ENCODE peak calls at places on chromosomes 16 and 17, in eight cellular contexts. One of them, this sample, is unnamed.
A peak's percentile ranks its signal among the peaks of the same experiment; 100 is the strongest.

GRCh38 chr17:31722251-31723056 is 136.6 kb downstream of the COPRS start:
- DNase-seq in stomach: peak; percentile 39
- DNase-seq in A549: no peak
- DNase-seq in transverse colon: no peak
- DNase-seq in IMR-90: peak; percentile 70
- DNase-seq in testis: no peak
- DNase-seq in body of pancreas: peak; percentile 18
- DNase-seq in adrenal gland: peak; percentile 24
- DNase-seq in this sample: peak; percentile 67

GRCh38 chr16:78677332-78677731 is 577.9 kb downstream of the WWOX start:
- DNase-seq in stomach: no peak
- DNase-seq in A549: no peak
- DNase-seq in transverse colon: no peak
- DNase-seq in IMR-90: no peak
- DNase-seq in testis: no peak
- DNase-seq in body of pancreas: no peak
- DNase-seq in adrenal gland: no peak
- DNase-seq in this sample: no peak

GRCh38 chr16:60271382-60272180 is 1537.5 kb upstream of the GOT2 start:
- DNase-seq in stomach: no peak
- DNase-seq in A549: no peak
- DNase-seq in transverse colon: no peak
- DNase-seq in IMR-90: no peak
- DNase-seq in testis: no peak
- DNase-seq in body of pancreas: no peak
- DNase-seq in adrenal gland: no peak
- DNase-seq in this sample: no peak

GRCh38 chr16:87918866-87919680 is 17.3 kb downstream of the CA5A start:
- DNase-seq in stomach: no peak
- DNase-seq in A549: no peak
- DNase-seq in transverse colon: no peak
- DNase-seq in IMR-90: no peak
- DNase-seq in testis: peak; percentile 60
- DNase-seq in body of pancreas: no peak
- DNase-seq in adrenal gland: peak; percentile 57
- DNase-seq in this sample: peak; percentile 79

GRCh38 chr16:67237396-67238277 is 9.6 kb downstream of the FHOD1 start:
- DNase-seq in stomach: no peak
- DNase-seq in A549: no peak
- DNase-seq in transverse colon: no peak
- DNase-seq in IMR-90: no peak
- DNase-seq in testis: no peak
- DNase-seq in body of pancreas: no peak
- DNase-seq in adrenal gland: no peak
- DNase-seq in this sample: no peak

GRCh38 chr17:61011269-61011668 is 333.6 kb downstream of the BCAS3 start:
- DNase-seq in stomach: no peak
- DNase-seq in A549: no peak
- DNase-seq in transverse colon: no peak
- DNase-seq in IMR-90: no peak
- DNase-seq in testis: no peak
- DNase-seq in body of pancreas: no peak
- DNase-seq in adrenal gland: no peak
- DNase-seq in this sample: no peak

GRCh38 chr16:743794-744500 is 3.1 kb upstream of the CIAO3 start:
- DNase-seq in stomach: no peak
- DNase-seq in A549: no peak
- DNase-seq in transverse colon: no peak
- DNase-seq in IMR-90: no peak
- DNase-seq in testis: no peak
- DNase-seq in body of pancreas: no peak
- DNase-seq in adrenal gland: no peak
- DNase-seq in this sample: no peak

GRCh38 chr17:82317394-82318168 is at the start of gene CD7:
- DNase-seq in stomach: no peak
- DNase-seq in A549: no peak
- DNase-seq in transverse colon: no peak
- DNase-seq in IMR-90: no peak
- DNase-seq in testis: no peak
- DNase-seq in body of pancreas: no peak
- DNase-seq in adrenal gland: no peak
- DNase-seq in this sample: no peak

GRCh38 chr17:30468465-30468864 is 8.7 kb upstream of the GOSR1 start:
- DNase-seq in stomach: no peak
- DNase-seq in A549: no peak
- DNase-seq in transverse colon: no peak
- DNase-seq in IMR-90: no peak
- DNase-seq in testis: no peak
- DNase-seq in body of pancreas: no peak
- DNase-seq in adrenal gland: no peak
- DNase-seq in this sample: no peak

GRCh38 chr16:9090101-9090959 is 1.1 kb upstream of the HAPSTR1 start:
- DNase-seq in stomach: peak; percentile 27
- DNase-seq in A549: no peak
- DNase-seq in transverse colon: peak; percentile 40
- DNase-seq in IMR-90: no peak
- DNase-seq in testis: peak; percentile 63
- DNase-seq in body of pancreas: peak; percentile 43
- DNase-seq in adrenal gland: peak; percentile 54
- DNase-seq in this sample: peak; percentile 40

GRCh38 chr17:40846515-40847155 is 20.4 kb downstream of the KRT12 start:
- DNase-seq in stomach: no peak
- DNase-seq in A549: no peak
- DNase-seq in transverse colon: no peak
- DNase-seq in IMR-90: no peak
- DNase-seq in testis: no peak
- DNase-seq in body of pancreas: no peak
- DNase-seq in adrenal gland: no peak
- DNase-seq in this sample: no peak

GRCh38 chr16:23835390-23836077 is at the start of gene PRKCB:
- DNase-seq in stomach: peak; percentile 68
- DNase-seq in A549: peak; percentile 58
- DNase-seq in transverse colon: peak; percentile 89
- DNase-seq in IMR-90: peak; percentile 14
- DNase-seq in testis: peak; percentile 90
- DNase-seq in body of pancreas: peak; percentile 51
- DNase-seq in adrenal gland: peak; percentile 51
- DNase-seq in this sample: peak; percentile 73

GRCh38 chr17:67215991-67216421 is 29.0 kb downstream of the HELZ start:
- DNase-seq in stomach: no peak
- DNase-seq in A549: no peak
- DNase-seq in transverse colon: no peak
- DNase-seq in IMR-90: no peak
- DNase-seq in testis: no peak
- DNase-seq in body of pancreas: peak; percentile 19
- DNase-seq in adrenal gland: no peak
- DNase-seq in this sample: no peak

GRCh38 chr17:78135858-78136500 is 5.4 kb downstream of the TMC8 start:
- DNase-seq in stomach: no peak
- DNase-seq in A549: no peak
- DNase-seq in transverse colon: no peak
- DNase-seq in IMR-90: no peak
- DNase-seq in testis: no peak
- DNase-seq in body of pancreas: no peak
- DNase-seq in adrenal gland: no peak
- DNase-seq in this sample: no peak

GRCh38 chr17:39231587-39232551 is 6.1 kb upstream of the STAC2 start:
- DNase-seq in stomach: peak; percentile 49
- DNase-seq in A549: peak; percentile 76
- DNase-seq in transverse colon: peak; percentile 50
- DNase-seq in IMR-90: peak; percentile 26
- DNase-seq in testis: peak; percentile 47
- DNase-seq in body of pancreas: peak; percentile 56
- DNase-seq in adrenal gland: peak; percentile 53
- DNase-seq in this sample: peak; percentile 59

GRCh38 chr17:58002154-58002553 is 4.9 kb downstream of the SRSF1 start:
- DNase-seq in stomach: no peak
- DNase-seq in A549: no peak
- DNase-seq in transverse colon: no peak
- DNase-seq in IMR-90: no peak
- DNase-seq in testis: no peak
- DNase-seq in body of pancreas: no peak
- DNase-seq in adrenal gland: no peak
- DNase-seq in this sample: no peak

GRCh38 chr17:58002973-58003372 is 4.1 kb downstream of the SRSF1 start:
- DNase-seq in stomach: no peak
- DNase-seq in A549: no peak
- DNase-seq in transverse colon: no peak
- DNase-seq in IMR-90: no peak
- DNase-seq in testis: no peak
- DNase-seq in body of pancreas: no peak
- DNase-seq in adrenal gland: no peak
- DNase-seq in this sample: no peak

GRCh38 chr17:57999496-58000017 is 7.5 kb downstream of the SRSF1 start:
- DNase-seq in stomach: no peak
- DNase-seq in A549: peak; percentile 53
- DNase-seq in transverse colon: no peak
- DNase-seq in IMR-90: peak; percentile 79
- DNase-seq in testis: no peak
- DNase-seq in body of pancreas: no peak
- DNase-seq in adrenal gland: no peak
- DNase-seq in this sample: no peak

GRCh38 chr17:58002558-58002957 is 4.5 kb downstream of the SRSF1 start:
- DNase-seq in stomach: no peak
- DNase-seq in A549: no peak
- DNase-seq in transverse colon: no peak
- DNase-seq in IMR-90: no peak
- DNase-seq in testis: no peak
- DNase-seq in body of pancreas: no peak
- DNase-seq in adrenal gland: no peak
- DNase-seq in this sample: no peak

DNA sequence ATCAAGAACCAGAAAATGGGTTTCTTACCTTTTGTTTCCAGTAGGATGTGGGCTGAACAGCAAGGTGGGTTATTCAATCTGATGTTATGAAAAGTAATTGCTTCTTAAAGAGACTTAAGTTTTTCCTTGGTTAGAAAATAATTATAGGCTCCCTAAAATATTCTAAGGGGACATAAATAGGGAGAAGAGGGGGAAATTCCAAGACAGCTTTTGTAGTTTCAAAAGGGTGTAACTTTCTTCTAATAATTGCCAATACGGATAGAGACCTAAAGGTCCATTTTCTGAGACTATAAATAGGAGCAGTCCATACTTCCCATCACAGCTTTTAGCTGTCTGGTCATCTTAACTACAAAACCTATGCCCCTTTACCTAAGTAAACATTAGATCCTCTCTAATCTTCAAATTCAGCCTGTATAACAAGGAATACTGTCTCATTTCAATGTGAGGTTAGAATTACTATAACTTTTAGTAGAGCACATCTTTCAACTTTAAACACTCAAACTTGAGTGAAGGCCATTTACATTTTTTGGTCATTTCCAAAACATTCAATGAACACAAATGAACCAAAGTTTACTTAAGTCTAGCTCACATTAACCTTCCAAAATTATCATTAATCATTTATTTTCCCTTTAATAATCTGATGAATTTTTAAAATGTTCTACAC is 5.5 kb downstream of the SRSF1 start:
- DNase-seq in stomach: no peak
- DNase-seq in A549: no peak
- DNase-seq in transverse colon: no peak
- DNase-seq in IMR-90: no peak
- DNase-seq in testis: no peak
- DNase-seq in body of pancreas: no peak
- DNase-seq in adrenal gland: no peak
- DNase-seq in this sample: no peak
- TF ChIP-seq POLR2A in stomach: no peak
- TF ChIP-seq POLR2A in A549: no peak
- TF ChIP-seq POLR2A in transverse colon: no peak
- TF ChIP-seq POLR2A in IMR-90: no peak
- TF ChIP-seq POLR2A in testis: no peak
- TF ChIP-seq POLR2A in body of pancreas: no peak
- TF ChIP-seq POLR2A in adrenal gland: no peak
- TF ChIP-seq POLR2A in this sample: no peak

DNA sequence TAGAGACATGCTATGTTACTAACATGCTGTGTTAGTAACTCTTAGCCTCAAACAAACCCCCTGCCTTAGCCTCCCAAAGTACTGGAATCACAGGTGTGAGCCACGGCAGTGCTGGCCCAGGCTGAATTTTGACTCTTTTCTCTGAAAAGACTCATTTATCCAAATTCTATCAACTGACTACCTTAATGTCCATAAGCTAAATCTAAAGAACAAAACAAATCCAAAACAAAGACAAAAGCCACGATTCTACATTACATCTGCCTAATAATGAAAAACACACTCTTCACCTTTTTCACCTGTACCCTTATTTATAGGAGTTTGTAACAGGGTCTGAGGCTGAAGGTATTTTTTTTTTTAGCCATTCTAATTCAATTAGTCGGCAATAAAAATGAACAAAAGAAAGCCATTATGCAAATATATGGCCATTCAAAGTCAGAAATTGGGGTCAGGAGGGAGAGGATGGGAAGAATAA is 432.5 kb downstream of the RBFOX1 start:
- DNase-seq in stomach: no peak
- DNase-seq in A549: no peak
- DNase-seq in transverse colon: no peak
- DNase-seq in IMR-90: no peak
- DNase-seq in testis: no peak
- DNase-seq in body of pancreas: no peak
- DNase-seq in adrenal gland: no peak
- DNase-seq in this sample: no peak
- H3K4me1 ChIP-seq in stomach: no peaks in the 10 kb centered on the region
- H3K4me1 ChIP-seq in A549: no peaks in the 10 kb centered on the region
- H3K4me1 ChIP-seq in transverse colon: no peaks in the 10 kb centered on the region
- H3K4me1 ChIP-seq in IMR-90: no peaks in the 10 kb centered on the region
- H3K4me1 ChIP-seq in testis: no peaks in the 10 kb centered on the region
- H3K4me1 ChIP-seq in body of pancreas: no peaks in the 10 kb centered on the region
- H3K4me1 ChIP-seq in adrenal gland: no peaks in the 10 kb centered on the region
- H3K4me1 ChIP-seq in this sample: no peaks in the 10 kb centered on the region

GRCh38 chr17:42387663-42388380 is 420 bp downstream of the STAT3 start:
- DNase-seq in stomach: peak; percentile 65
- DNase-seq in A549: no peak
- DNase-seq in transverse colon: peak; percentile 69
- DNase-seq in IMR-90: no peak
- DNase-seq in testis: no peak
- DNase-seq in body of pancreas: peak; percentile 68
- DNase-seq in adrenal gland: peak; percentile 55
- DNase-seq in this sample: peak; percentile 61
- TF ChIP-seq POLR2A in stomach: no peak
- TF ChIP-seq POLR2A in A549: no peak
- TF ChIP-seq POLR2A in transverse colon: no peak
- TF ChIP-seq POLR2A in IMR-90: no peak
- TF ChIP-seq POLR2A in testis: no peak
- TF ChIP-seq POLR2A in body of pancreas: peak; percentile 65
- TF ChIP-seq POLR2A in adrenal gland: peak; percentile 18
- TF ChIP-seq POLR2A in this sample: peak; percentile 83

DNA sequence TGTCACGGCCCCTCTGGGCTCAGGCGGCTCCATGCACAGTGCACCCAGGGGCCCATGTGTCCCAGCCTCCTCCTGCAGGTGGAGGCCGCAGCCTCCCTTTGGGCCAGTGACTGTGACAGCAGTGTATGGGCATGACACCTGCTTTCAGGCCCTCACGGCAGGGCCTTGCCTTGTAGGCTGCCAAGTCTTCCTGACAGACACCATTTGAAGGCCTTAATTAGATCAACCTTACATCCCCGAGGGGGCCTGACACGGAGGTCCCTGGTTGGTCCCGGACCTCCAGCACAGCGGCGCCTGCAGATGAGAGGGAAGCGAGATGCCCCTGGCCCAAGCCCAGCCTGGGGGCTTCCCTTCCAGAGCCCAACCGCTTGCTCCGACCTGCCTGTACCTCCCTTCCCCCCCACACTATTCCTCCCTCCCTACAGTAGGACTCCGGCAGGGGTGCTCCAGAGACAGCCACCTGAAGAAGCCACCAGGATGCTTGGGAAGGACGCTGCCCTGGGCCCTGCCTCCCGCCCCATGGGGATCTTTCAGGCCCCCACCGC is 31.9 kb downstream of the BAIAP2 start:
- DNase-seq in stomach: no peak
- DNase-seq in A549: no peak
- DNase-seq in transverse colon: no peak
- DNase-seq in IMR-90: no peak
- DNase-seq in testis: no peak
- DNase-seq in body of pancreas: no peak
- DNase-seq in adrenal gland: no peak
- DNase-seq in this sample: no peak
- H3K4me1 ChIP-seq in stomach: peaks cover 87% of the 10 kb centered on the region
- H3K4me1 ChIP-seq in A549: no peaks in the 10 kb centered on the region
- H3K4me1 ChIP-seq in transverse colon: peaks cover 36% of the 10 kb centered on the region
- H3K4me1 ChIP-seq in IMR-90: peaks cover 3% of the 10 kb centered on the region
- H3K4me1 ChIP-seq in testis: peaks cover 3% of the 10 kb centered on the region
- H3K4me1 ChIP-seq in body of pancreas: peaks cover 21% of the 10 kb centered on the region
- H3K4me1 ChIP-seq in adrenal gland: no peaks in the 10 kb centered on the region
- H3K4me1 ChIP-seq in this sample: peaks cover 28% of the 10 kb centered on the region